ENCODE peak calls at places on chromosomes 4 and X, in eight cellular contexts. F is cardiac muscle cell, J is fibroblast of lung, W is ascending aorta, B is kidney epithelial cell, U is BE2C, C is WERI-Rb-1, R is upper lobe of right lung. G is an unnamed sample. For H3K36me3, the result is how much of the 10 kb centered on the place peaks cover.

GRCh38 chr4:110108470-110108869 is 89.9 kb downstream of the ELOVL6 start:
- DNase-seq in F (no peak), J (no peak), W (no peak), B (no peak), U (no peak), C (no peak), R (no peak), G (no peak)

GRCh38 chr4:65943076-65943475 is 272.8 kb upstream of the EPHA5 start:
- DNase-seq in F (peak), J (no peak), W (no peak), B (peak), U (peak), C (no peak), R (no peak), G (no peak)

GRCh38 chr4:69096810-69097209 is 536 bp downstream of the UGT2B7 start:
- DNase-seq in F (no peak), J (no peak), W (no peak), B (no peak), U (no peak), C (no peak), R (no peak), G (no peak)

GRCh38 chrX:84168574-84168973 is 19.4 kb downstream of the RPS6KA6 start:
- DNase-seq in F (no peak), J (no peak), W (no peak), B (no peak), U (no peak), C (no peak), R (no peak), G (no peak)

GRCh38 chrX:49040376-49040955 is 2.7 kb downstream of the TFE3 start:
- DNase-seq in F (peak), J (peak), W (no peak), B (no peak), U (no peak), C (no peak), R (no peak), G (no peak)

GRCh38 chr4:41624765-41625164 is 86.8 kb downstream of the LIMCH1 start:
- DNase-seq in F (no peak), J (no peak), W (no peak), B (no peak), U (no peak), C (no peak), R (no peak), G (no peak)

GRCh38 chrX:63349307-63349706 is 1.8 kb downstream of the SPIN4 start:
- DNase-seq in F (peak), J (peak), W (no peak), B (no peak), U (no peak), C (no peak), R (no peak), G (no peak)

GRCh38 chrX:38215141-38215540 is 5.5 kb downstream of the SRPX start:
- DNase-seq in F (peak), J (no peak), W (no peak), B (no peak), U (no peak), C (no peak), R (no peak), G (no peak)

GRCh38 chr4:27684501-27685077 is 823.9 kb downstream of the STIM2 start:
- DNase-seq in F (peak), J (peak), W (no peak), B (no peak), U (peak), C (peak), R (peak), G (no peak)

GRCh38 chr4:42133006-42133405 is 19.4 kb downstream of the BEND4 start:
- DNase-seq in F (no peak), J (no peak), W (no peak), B (no peak), U (no peak), C (no peak), R (no peak), G (no peak)

GRCh38 chr4:177809786-177810185 is 367.5 kb upstream of the AGA start:
- DNase-seq in F (no peak), J (no peak), W (no peak), B (no peak), U (no peak), C (no peak), R (no peak), G (no peak)

GRCh38 chr4:123896446-123897071 is 500.0 kb downstream of the SPRY1 start:
- DNase-seq in F (peak), J (peak), W (no peak), B (no peak), U (no peak), C (no peak), R (no peak), G (no peak)

GRCh38 chr4:3369781-3370660 is 71.7 kb upstream of the HGFAC start:
- DNase-seq in F (peak), J (peak), W (no peak), B (peak), U (no peak), C (no peak), R (no peak), G (peak)

GRCh38 chr4:177785000-177785399 is 342.8 kb upstream of the AGA start:
- DNase-seq in F (no peak), J (no peak), W (no peak), B (no peak), U (no peak), C (no peak), R (no peak), G (no peak)

GRCh38 chrX:112779139-112779538 is 61.5 kb downstream of the AMOT start:
- DNase-seq in F (no peak), J (no peak), W (no peak), B (no peak), U (no peak), C (no peak), R (no peak), G (no peak)

GRCh38 chrX:65755786-65756185 is 88.3 kb downstream of the MSN start:
- DNase-seq in F (no peak), J (no peak), W (no peak), B (no peak), U (no peak), C (no peak), R (no peak), G (no peak)

GRCh38 chr4:10079256-10079655 is 37.3 kb downstream of the WDR1 start:
- DNase-seq in F (no peak), J (no peak), W (no peak), B (no peak), U (no peak), C (no peak), R (peak), G (no peak)

GRCh38 chr4:163191999-163192398 is 25.3 kb upstream of the NAF1 start:
- DNase-seq in F (no peak), J (no peak), W (no peak), B (no peak), U (no peak), C (no peak), R (no peak), G (no peak)

GRCh38 chr4:20681263-20681662 is 19.0 kb upstream of the PACRGL start:
- DNase-seq in F (no peak), J (peak), W (no peak), B (no peak), U (no peak), C (no peak), R (no peak), G (no peak)

GRCh38 chr4:185512516-185512915 is 22.8 kb downstream of the PDLIM3 start:
- DNase-seq in F (peak), J (peak), W (no peak), B (no peak), U (no peak), C (no peak), R (no peak), G (no peak)

GRCh38 chrX:132442674-132443073 is 46.2 kb downstream of the MBNL3 start:
- DNase-seq in F (peak), J (peak), W (no peak), B (no peak), U (no peak), C (no peak), R (no peak), G (no peak)

GRCh38 chrX:1391370-1391706 is 575 bp downstream of the SLC25A6 start:
- DNase-seq in F (no peak), J (no peak), W (peak), B (no peak), U (peak), C (peak), R (no peak), G (no peak)

GRCh38 chrX:1388651-1389050 is 3.3 kb downstream of the SLC25A6 start:
- DNase-seq in F (no peak), J (no peak), W (no peak), B (no peak), U (no peak), C (no peak), R (peak), G (no peak)

GRCh38 chrX:1390621-1391369 is 1.1 kb downstream of the SLC25A6 start:
- DNase-seq in F (no peak), J (no peak), W (no peak), B (no peak), U (no peak), C (peak), R (peak), G (no peak)

GRCh38 chrX:1389181-1389992 is 2.5 kb downstream of the SLC25A6 start:
- DNase-seq in F (no peak), J (no peak), W (no peak), B (no peak), U (no peak), C (peak), R (peak), G (no peak)

GRCh38 chrX:1389993-1390285 is 2.0 kb downstream of the SLC25A6 start:
- DNase-seq in F (no peak), J (no peak), W (no peak), B (no peak), U (no peak), C (no peak), R (peak), G (no peak)
- H3K36me3 ChIP-seq in F (half or more), J (under half), W (half or more), B (under half), U (half or more), C (half or more), R (half or more), G (half or more)

GRCh38 chr4:122328893-122329292 is 49.9 kb upstream of the ADAD1 start:
- DNase-seq in F (no peak), J (no peak), W (no peak), B (no peak), U (no peak), C (no peak), R (no peak), G (no peak)
- H3K36me3 ChIP-seq in F (half or more), J (under half), W (under half), B (under half), U (under half), C (under half), R (half or more), G (under half)

DNA sequence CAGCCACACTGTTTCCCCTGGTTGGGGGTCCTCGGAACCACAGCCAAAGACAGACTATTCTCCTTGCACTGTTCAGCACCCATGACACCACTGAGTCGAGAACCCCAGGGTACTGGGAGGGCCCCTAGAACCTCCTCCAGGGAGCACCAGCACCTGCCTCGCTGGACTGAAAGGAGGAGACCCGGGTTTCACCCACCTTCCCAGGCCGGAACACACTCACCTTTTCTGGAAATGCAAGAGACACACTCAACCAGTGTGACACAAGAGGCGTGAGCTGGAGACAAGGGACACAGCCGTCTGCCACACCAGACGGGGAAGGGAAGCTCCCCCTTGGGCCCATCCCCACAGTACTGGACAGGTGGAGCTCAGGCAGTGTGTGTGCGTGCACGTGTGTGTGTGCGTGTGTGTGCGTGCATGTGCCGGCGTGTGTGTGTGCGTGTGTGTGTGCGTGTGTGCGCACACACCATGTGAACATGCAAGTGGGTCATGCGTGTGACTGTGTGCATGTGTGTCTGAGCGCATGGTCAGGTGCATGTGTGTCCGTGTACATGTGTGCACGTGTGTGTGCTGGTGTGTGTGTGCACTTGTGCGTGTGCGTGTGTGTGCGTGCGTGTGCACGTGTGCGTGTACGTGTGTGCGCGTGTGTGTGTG is 128.8 kb upstream of the NKX1-1 start:
- DNase-seq in F (no peak), J (no peak), W (no peak), B (no peak), U (no peak), C (no peak), R (no peak), G (no peak)
- H3K36me3 ChIP-seq in F (under half), J (under half), W (under half), B (under half), U (under half), C (under half), R (under half), G (under half)

GRCh38 chr4:84677093-84677492 is 94.2 kb downstream of the CDS1 start:
- DNase-seq in F (no peak), J (no peak), W (no peak), B (no peak), U (no peak), C (no peak), R (no peak), G (no peak)

GRCh38 chr4:84672177-84672576 is 89.2 kb downstream of the CDS1 start:
- DNase-seq in F (no peak), J (no peak), W (no peak), B (no peak), U (no peak), C (no peak), R (no peak), G (no peak)

GRCh38 chr4:84677995-84678394 is 95.1 kb downstream of the CDS1 start:
- DNase-seq in F (no peak), J (no peak), W (no peak), B (no peak), U (no peak), C (no peak), R (no peak), G (no peak)

GRCh38 chr4:84669201-84669600 is 86.3 kb downstream of the CDS1 start:
- DNase-seq in F (no peak), J (no peak), W (no peak), B (no peak), U (no peak), C (no peak), R (no peak), G (no peak)

DNA sequence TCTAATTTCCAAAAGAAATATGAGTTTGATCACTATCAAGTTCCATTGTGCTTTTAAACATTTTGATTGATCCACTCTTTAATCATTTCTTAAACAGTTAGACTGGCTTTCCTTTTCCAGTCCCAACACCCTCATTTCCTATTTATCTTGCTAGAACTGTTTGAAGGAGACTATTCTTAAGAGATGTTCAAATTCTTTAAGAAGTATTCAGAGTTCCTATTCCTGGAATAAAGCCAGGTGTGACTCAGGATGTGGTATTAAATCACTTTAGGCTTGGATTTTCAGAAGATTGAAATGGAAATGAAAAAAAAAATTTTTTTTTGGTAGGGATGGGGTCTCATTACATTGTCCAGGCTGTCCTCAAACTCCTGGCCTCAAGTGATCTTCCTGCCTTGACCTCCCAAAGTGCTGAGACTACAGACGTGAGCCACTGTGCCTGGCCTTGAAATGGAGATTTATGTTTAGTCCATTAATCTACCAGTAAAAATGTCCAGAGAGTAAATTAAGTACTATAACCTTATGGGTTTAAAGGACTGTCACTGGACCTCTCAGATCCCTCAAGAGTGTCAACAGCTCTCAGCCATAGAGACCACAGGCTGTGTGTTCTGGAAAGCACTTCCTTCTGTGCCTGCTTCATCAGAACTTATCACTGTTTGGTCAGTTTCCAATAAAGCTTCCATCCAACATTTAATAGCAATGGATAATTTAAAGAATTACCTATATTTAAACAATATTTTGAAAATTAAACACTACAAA is 90.7 kb downstream of the CDS1 start:
- DNase-seq in F (peak), J (peak), W (no peak), B (peak), U (no peak), C (no peak), R (no peak), G (no peak)
- H3K36me3 ChIP-seq in F (half or more), J (under half), W (under half), B (under half), U (under half), C (under half), R (half or more), G (half or more)

DNA sequence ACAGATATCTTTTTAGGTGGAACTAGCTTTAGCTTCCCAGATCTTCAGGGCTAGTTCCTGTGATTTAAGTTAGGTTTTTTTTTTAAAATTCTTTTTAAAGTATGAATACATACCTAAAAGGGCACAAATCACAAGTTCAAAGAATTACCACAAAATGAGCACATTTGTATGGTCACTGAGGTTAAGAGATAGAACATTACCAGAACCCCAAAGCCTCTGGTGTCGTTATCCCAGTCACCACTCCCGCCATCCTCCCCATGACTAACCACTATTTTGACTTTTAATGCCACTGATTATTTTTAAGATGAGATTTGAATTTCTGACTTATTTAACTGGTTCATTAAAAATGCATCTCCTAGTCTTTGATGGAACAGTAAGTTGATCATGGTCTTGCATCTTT is 5.4 kb downstream of the PGK1 start:
- DNase-seq in F (no peak), J (no peak), W (no peak), B (no peak), U (no peak), C (no peak), R (no peak), G (no peak)
- H3K36me3 ChIP-seq in F (under half), J (under half), W (under half), B (under half), U (under half), C (under half), R (under half), G (under half)

GRCh38 chrX:154367474-154368308 is 6.7 kb downstream of the FLNA start:
- DNase-seq in F (no peak), J (no peak), W (no peak), B (no peak), U (no peak), C (no peak), R (no peak), G (no peak)

GRCh38 chrX:154365997-154366665 is 8.3 kb downstream of the FLNA start:
- DNase-seq in F (no peak), J (no peak), W (no peak), B (no peak), U (no peak), C (no peak), R (no peak), G (no peak)

GRCh38 chrX:154366666-154367055 is 7.8 kb downstream of the FLNA start:
- DNase-seq in F (no peak), J (peak), W (no peak), B (no peak), U (no peak), C (no peak), R (no peak), G (no peak)

GRCh38 chrX:154363706-154364439 is 10.6 kb downstream of the FLNA start:
- DNase-seq in F (no peak), J (no peak), W (no peak), B (no peak), U (no peak), C (no peak), R (no peak), G (no peak)

GRCh38 chrX:154365052-154365600 is 9.3 kb downstream of the FLNA start:
- DNase-seq in F (no peak), J (no peak), W (no peak), B (no peak), U (no peak), C (no peak), R (no peak), G (no peak)
- H3K36me3 ChIP-seq in F (half or more), J (half or more), W (half or more), B (under half), U (half or more), C (half or more), R (half or more), G (under half)

GRCh38 chr4:82431026-82431745 is 796 bp downstream of the ENOPH1 start:
- DNase-seq in F (peak), J (no peak), W (no peak), B (no peak), U (peak), C (peak), R (peak), G (peak)
- H3K36me3 ChIP-seq in F (under half), J (under half), W (under half), B (under half), U (half or more), C (half or more), R (under half), G (under half)

GRCh38 chr4:73137121-73137520 is 67.6 kb upstream of the COX18 start:
- DNase-seq in F (no peak), J (no peak), W (no peak), B (no peak), U (no peak), C (no peak), R (no peak), G (no peak)
- H3K36me3 ChIP-seq in F (half or more), J (under half), W (under half), B (under half), U (half or more), C (half or more), R (half or more), G (half or more)

GRCh38 chrX:54413753-54414152 is 26.5 kb upstream of the TSR2 start:
- DNase-seq in F (peak), J (peak), W (no peak), B (no peak), U (no peak), C (no peak), R (no peak), G (no peak)
- H3K36me3 ChIP-seq in F (under half), J (under half), W (under half), B (under half), U (under half), C (under half), R (under half), G (under half)

GRCh38 chr4:85557016-85557901 is 82.3 kb downstream of the ARHGAP24 start:
- DNase-seq in F (no peak), J (no peak), W (no peak), B (no peak), U (no peak), C (no peak), R (no peak), G (no peak)
- H3K36me3 ChIP-seq in F (under half), J (under half), W (under half), B (under half), U (under half), C (under half), R (under half), G (under half)